ENCODE peak calls at places on chromosome 10, in six cellular contexts. H is neuronal stem cell, B is H9, Q is trophoblast cell, D is H1, J is IMR-90. U is an unnamed sample.

GRCh38 chr10:69439350-69439739 is 11.9 kb upstream of the TSPAN15 start:
- DNase-seq in H (no peak), B (no peak), Q (no peak), D (no peak), J (no peak), U (no peak)

GRCh38 chr10:72158174-72158573 is 57.6 kb upstream of the ANAPC16 start:
- DNase-seq in H (no peak), B (no peak), Q (no peak), D (no peak), J (no peak), U (no peak)

GRCh38 chr10:9707205-9707604 is 1310.5 kb upstream of the CELF2 start:
- DNase-seq in H (no peak), B (no peak), Q (no peak), D (no peak), J (no peak), U (no peak)

GRCh38 chr10:33183658-33184057 is 150.8 kb downstream of the NRP1 start:
- DNase-seq in H (no peak), B (no peak), Q (no peak), D (no peak), J (no peak), U (peak)

GRCh38 chr10:29306688-29307087 is 17.8 kb downstream of the LYZL1 start:
- DNase-seq in H (no peak), B (no peak), Q (no peak), D (no peak), J (no peak), U (no peak)

GRCh38 chr10:69069090-69070042 is 18.5 kb upstream of the SRGN start:
- DNase-seq in H (no peak), B (peak), Q (no peak), D (no peak), J (no peak), U (peak)

GRCh38 chr10:126500866-126501265 is 112.6 kb upstream of the ADAM12 start:
- DNase-seq in H (no peak), B (no peak), Q (peak), D (no peak), J (peak), U (peak)

GRCh38 chr10:109647627-109648026 is 275.7 kb downstream of the XPNPEP1 start:
- DNase-seq in H (no peak), B (no peak), Q (no peak), D (peak), J (no peak), U (no peak)

GRCh38 chr10:72659694-72660093 is 32.2 kb upstream of the MCU start:
- DNase-seq in H (no peak), B (peak), Q (no peak), D (no peak), J (no peak), U (peak)

GRCh38 chr10:93766918-93767317 is 9.2 kb downstream of the LGI1 start:
- DNase-seq in H (peak), B (no peak), Q (no peak), D (no peak), J (no peak), U (no peak)

GRCh38 chr10:116316533-116316932 is 7.7 kb upstream of the CCDC172 start:
- DNase-seq in H (no peak), B (no peak), Q (no peak), D (no peak), J (no peak), U (peak)

GRCh38 chr10:69239816-69240434 is 19.8 kb downstream of the HKDC1 start:
- DNase-seq in H (no peak), B (no peak), Q (no peak), D (no peak), J (no peak), U (no peak)

GRCh38 chr10:74917481-74918077 is 91.2 kb downstream of the KAT6B start:
- DNase-seq in H (no peak), B (no peak), Q (peak), D (no peak), J (peak), U (peak)

GRCh38 chr10:131534836-131535235 is 223.3 kb upstream of the TCERG1L start:
- DNase-seq in H (no peak), B (no peak), Q (no peak), D (no peak), J (no peak), U (no peak)

GRCh38 chr10:48701941-48702340 is 17.3 kb downstream of the WDFY4 start:
- DNase-seq in H (no peak), B (no peak), Q (no peak), D (no peak), J (no peak), U (no peak)

GRCh38 chr10:3451516-3452185 is 279.1 kb upstream of the PITRM1 start:
- DNase-seq in H (no peak), B (no peak), Q (peak), D (no peak), J (no peak), U (no peak)

GRCh38 chr10:71995880-71996597 is 31.8 kb downstream of the CHST3 start:
- DNase-seq in H (no peak), B (no peak), Q (no peak), D (no peak), J (peak), U (no peak)

GRCh38 chr10:47401210-47401609 is 17.1 kb upstream of the ZNF488 start:
- DNase-seq in H (no peak), B (no peak), Q (no peak), D (no peak), J (no peak), U (no peak)

GRCh38 chr10:26468691-26469090 is 30.6 kb downstream of the APBB1IP start:
- DNase-seq in H (no peak), B (no peak), Q (no peak), D (no peak), J (no peak), U (no peak)

GRCh38 chr10:109963439-109963838 is 40.1 kb upstream of the XPNPEP1 start:
- DNase-seq in H (no peak), B (no peak), Q (no peak), D (no peak), J (peak), U (no peak)

GRCh38 chr10:49269523-49269922 is 29.4 kb upstream of the C10orf71 start:
- DNase-seq in H (no peak), B (no peak), Q (no peak), D (no peak), J (no peak), U (no peak)

GRCh38 chr10:26310361-26310760 is 93.8 kb downstream of the GAD2 start:
- DNase-seq in H (no peak), B (no peak), Q (no peak), D (no peak), J (no peak), U (no peak)

GRCh38 chr10:72334832-72335393 is 19.8 kb downstream of the DNAJB12 start:
- DNase-seq in H (no peak), B (peak), Q (no peak), D (no peak), J (peak), U (peak)

GRCh38 chr10:121655254-121656142 is 57.3 kb upstream of the FGFR2 start:
- DNase-seq in H (no peak), B (no peak), Q (no peak), D (no peak), J (no peak), U (no peak)

GRCh38 chr10:17504547-17505245 is 50.3 kb upstream of the ST8SIA6 start:
- DNase-seq in H (no peak), B (no peak), Q (peak), D (no peak), J (peak), U (peak)

GRCh38 chr10:59243611-59244195 is 67.3 kb downstream of the PHYHIPL start:
- DNase-seq in H (no peak), B (no peak), Q (peak), D (no peak), J (no peak), U (no peak)

GRCh38 chr10:90712529-90712928 is 145.3 kb downstream of the HTR7 start:
- DNase-seq in H (no peak), B (no peak), Q (no peak), D (no peak), J (no peak), U (no peak)

DNA sequence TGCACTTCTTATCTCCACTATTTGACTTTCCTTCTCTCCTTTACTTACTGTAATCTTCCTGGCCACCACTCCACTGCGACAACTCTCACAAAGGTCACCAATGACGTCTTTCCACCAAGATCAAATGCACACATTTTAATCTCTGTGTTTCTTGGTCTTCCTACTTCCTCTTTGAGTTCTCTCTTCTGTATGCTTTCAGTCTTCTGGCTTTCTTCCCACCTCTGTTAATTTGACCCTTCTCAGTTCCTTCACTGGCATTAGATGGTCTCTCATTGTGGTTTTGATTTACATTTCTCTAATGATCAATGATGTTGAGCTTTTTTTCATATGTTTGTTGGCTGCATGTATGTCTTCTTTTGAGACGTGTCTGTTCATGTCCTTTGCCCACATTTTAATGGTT is 31.9 kb downstream of the FAM107B start:
- DNase-seq in H (no peak), B (no peak), Q (no peak), D (no peak), J (no peak), U (no peak)
- H4K91ac ChIP-seq in H (no peak), B (no peak), Q (no peak), D (no peak), J (no peak), U (no peak)

GRCh38 chr10:113060221-113061053 is 110.4 kb downstream of the TCF7L2 start:
- DNase-seq in H (no peak), B (no peak), Q (no peak), D (no peak), J (no peak), U (peak)

GRCh38 chr10:113059001-113059780 is 109.1 kb downstream of the TCF7L2 start:
- DNase-seq in H (no peak), B (peak), Q (no peak), D (no peak), J (peak), U (peak)

GRCh38 chr10:113058175-113058961 is 108.3 kb downstream of the TCF7L2 start:
- DNase-seq in H (no peak), B (peak), Q (no peak), D (no peak), J (peak), U (peak)

GRCh38 chr10:113062977-113063967 is 113.2 kb downstream of the TCF7L2 start:
- DNase-seq in H (no peak), B (peak), Q (no peak), D (no peak), J (peak), U (peak)

DNA sequence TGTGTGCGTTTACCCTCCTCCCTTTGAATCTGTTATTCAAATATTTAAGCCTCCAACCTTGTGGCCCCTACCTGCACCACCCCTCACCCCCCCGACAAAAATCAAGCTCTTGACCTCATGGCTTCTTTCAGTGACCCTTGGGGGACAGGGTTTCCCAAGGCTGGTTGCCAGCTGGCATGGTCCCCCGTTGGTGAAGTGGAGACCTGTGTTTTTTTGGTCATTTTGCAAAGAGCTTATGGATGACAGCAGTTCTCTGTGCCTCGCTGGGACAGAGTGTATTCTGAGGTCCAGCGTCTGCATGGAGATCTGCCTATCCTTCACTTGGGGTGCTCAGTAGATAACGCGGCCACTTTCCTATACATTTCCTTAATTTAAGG is 111.0 kb downstream of the TCF7L2 start:
- DNase-seq in H (no peak), B (peak), Q (no peak), D (no peak), J (no peak), U (no peak)
- H3K18ac ChIP-seq in H (peak), B (no peak), Q (peak), D (peak), J (no peak), U (peak)

GRCh38 chr10:112949875-112950507 is at the start of gene TCF7L2:
- DNase-seq in H (peak), B (peak), Q (peak), D (peak), J (peak), U (peak)
- H2AFZ ChIP-seq in H (peak), B (no peak), Q (no peak), D (no peak), J (peak), U (no peak)

GRCh38 chr10:6247041-6247712 is 44.4 kb downstream of the PFKFB3 start:
- DNase-seq in H (no peak), B (no peak), Q (no peak), D (no peak), J (no peak), U (no peak)
- H4K91ac ChIP-seq in H (no peak), B (no peak), Q (no peak), D (no peak), J (peak), U (peak)

GRCh38 chr10:62268399-62269076 is at the start of gene RTKN2:
- DNase-seq in H (peak), B (peak), Q (peak), D (peak), J (peak), U (peak)
- H3K18ac ChIP-seq in H (peak), B (peak), Q (peak), D (peak), J (no peak), U (peak)

GRCh38 chr10:34281661-34282060 is 533.4 kb downstream of the PARD3 start:
- DNase-seq in H (no peak), B (no peak), Q (no peak), D (no peak), J (no peak), U (no peak)

GRCh38 chr10:34290412-34291082 is 524.5 kb downstream of the PARD3 start:
- DNase-seq in H (no peak), B (no peak), Q (peak), D (no peak), J (peak), U (peak)

GRCh38 chr10:34288634-34289033 is 526.5 kb downstream of the PARD3 start:
- DNase-seq in H (no peak), B (no peak), Q (peak), D (no peak), J (peak), U (peak)

GRCh38 chr10:34282186-34282585 is 532.9 kb downstream of the PARD3 start:
- DNase-seq in H (no peak), B (no peak), Q (no peak), D (no peak), J (no peak), U (no peak)

DNA sequence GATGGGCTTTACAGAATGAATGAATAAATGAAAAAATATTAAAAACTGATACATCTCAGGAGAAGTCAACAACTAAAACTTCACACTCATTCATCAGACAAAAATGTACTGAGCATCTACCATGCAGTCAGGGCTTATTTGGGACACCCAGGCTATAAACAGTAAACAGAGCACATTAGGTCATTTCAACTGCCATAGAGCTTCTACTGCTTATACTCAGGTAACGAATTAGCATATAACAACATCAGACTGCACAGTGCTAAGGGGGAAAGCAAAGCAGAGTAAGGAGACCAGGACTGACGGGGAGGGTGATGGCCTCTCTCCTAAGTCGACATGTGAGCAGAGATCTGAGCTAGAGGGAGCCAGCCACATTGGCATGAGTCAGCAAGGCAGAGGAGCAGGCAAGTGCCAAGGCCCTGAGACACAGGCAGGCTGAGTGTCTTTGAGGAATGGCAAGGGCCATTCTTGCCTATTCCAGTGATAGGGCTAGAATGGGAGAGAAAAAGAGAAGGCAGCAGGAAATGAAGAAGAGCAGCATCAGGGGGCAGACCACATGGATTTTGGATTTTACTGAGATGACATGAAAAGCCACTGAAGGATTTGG is 528.9 kb downstream of the PARD3 start:
- DNase-seq in H (no peak), B (peak), Q (peak), D (no peak), J (peak), U (peak)
- H2AFZ ChIP-seq in H (no peak), B (no peak), Q (no peak), D (no peak), J (no peak), U (no peak)

GRCh38 chr10:77800738-77801266 is 125.8 kb downstream of the DLG5 start:
- DNase-seq in H (no peak), B (no peak), Q (no peak), D (no peak), J (peak), U (peak)
- H4K91ac ChIP-seq in H (no peak), B (no peak), Q (no peak), D (peak), J (no peak), U (no peak)

GRCh38 chr10:32143302-32143847 is 87.2 kb upstream of the KIF5B start:
- DNase-seq in H (no peak), B (no peak), Q (no peak), D (no peak), J (no peak), U (no peak)
- H3K18ac ChIP-seq in H (no peak), B (no peak), Q (no peak), D (no peak), J (no peak), U (no peak)